ENCODE peak calls at places on chromosomes 1 and 21, in four cellular contexts. One of them, this sample, is unnamed.
A peak's percentile ranks its signal among the peaks of the same experiment; 100 is the strongest.

GRCh38 chr1:152965853-152966252 is 4.6 kb upstream of the SPRR4 start:
- DNase-seq in Calu3: no peak
- DNase-seq in activated CD8-positive, alpha-beta T cell treated with anti-CD3 and anti-CD28 coated beads, Interleukin-2, amount 10 ng/mL, durations not matched to agents 7 days and 5 days: no peak
- DNase-seq in brain pericyte: no peak
- DNase-seq in this sample: no peak

GRCh38 chr1:213369465-213369864 is 318.4 kb downstream of the RPS6KC1 start:
- DNase-seq in activated CD8-positive, alpha-beta T cell treated with anti-CD3 and anti-CD28 coated beads, Interleukin-2, amount 10 ng/mL, durations not matched to agents 7 days and 5 days: no peak
- DNase-seq in Calu3: no peak
- DNase-seq in brain pericyte: no peak
- DNase-seq in this sample: no peak

GRCh38 chr1:245939756-245940345 is 567.2 kb downstream of the SMYD3 start:
- DNase-seq in Calu3: no peak
- DNase-seq in brain pericyte: no peak
- DNase-seq in activated CD8-positive, alpha-beta T cell treated with anti-CD3 and anti-CD28 coated beads, Interleukin-2, amount 10 ng/mL, durations not matched to agents 7 days and 5 days: no peak
- DNase-seq in this sample: no peak

GRCh38 chr1:77966291-77966690 is 12.6 kb downstream of the FUBP1 start:
- DNase-seq in activated CD8-positive, alpha-beta T cell treated with anti-CD3 and anti-CD28 coated beads, Interleukin-2, amount 10 ng/mL, durations not matched to agents 7 days and 5 days: no peak
- DNase-seq in Calu3: no peak
- DNase-seq in brain pericyte: no peak
- DNase-seq in this sample: no peak

GRCh38 chr1:227944066-227944930 is 3.4 kb downstream of the WNT9A start:
- DNase-seq in activated CD8-positive, alpha-beta T cell treated with anti-CD3 and anti-CD28 coated beads, Interleukin-2, amount 10 ng/mL, durations not matched to agents 7 days and 5 days: no peak
- DNase-seq in Calu3: no peak
- DNase-seq in brain pericyte: no peak
- DNase-seq in this sample: no peak

GRCh38 chr1:167128261-167129227 is 34.7 kb downstream of the STYXL2 start:
- DNase-seq in Calu3: no peak
- DNase-seq in brain pericyte: no peak
- DNase-seq in activated CD8-positive, alpha-beta T cell treated with anti-CD3 and anti-CD28 coated beads, Interleukin-2, amount 10 ng/mL, durations not matched to agents 7 days and 5 days: no peak
- DNase-seq in this sample: no peak

GRCh38 chr1:48943393-48943792 is 166.7 kb upstream of the BEND5 start:
- DNase-seq in brain pericyte: no peak
- DNase-seq in activated CD8-positive, alpha-beta T cell treated with anti-CD3 and anti-CD28 coated beads, Interleukin-2, amount 10 ng/mL, durations not matched to agents 7 days and 5 days: no peak
- DNase-seq in Calu3: no peak
- DNase-seq in this sample: no peak

GRCh38 chr21:41634858-41635257 is 126.9 kb upstream of the TMPRSS2 start:
- DNase-seq in Calu3: peak; percentile 50
- DNase-seq in activated CD8-positive, alpha-beta T cell treated with anti-CD3 and anti-CD28 coated beads, Interleukin-2, amount 10 ng/mL, durations not matched to agents 7 days and 5 days: no peak
- DNase-seq in brain pericyte: no peak
- DNase-seq in this sample: no peak

GRCh38 chr21:38679531-38679930 is 126.2 kb upstream of the ETS2 start:
- DNase-seq in activated CD8-positive, alpha-beta T cell treated with anti-CD3 and anti-CD28 coated beads, Interleukin-2, amount 10 ng/mL, durations not matched to agents 7 days and 5 days: no peak
- DNase-seq in Calu3: no peak
- DNase-seq in brain pericyte: no peak
- DNase-seq in this sample: no peak

GRCh38 chr1:206116873-206117150 is 376 bp downstream of the AVPR1B start:
- DNase-seq in Calu3: no peak
- DNase-seq in activated CD8-positive, alpha-beta T cell treated with anti-CD3 and anti-CD28 coated beads, Interleukin-2, amount 10 ng/mL, durations not matched to agents 7 days and 5 days: no peak
- DNase-seq in brain pericyte: no peak
- DNase-seq in this sample: no peak

GRCh38 chr21:33987461-33987860 is 71.9 kb upstream of the ATP5PO start:
- DNase-seq in activated CD8-positive, alpha-beta T cell treated with anti-CD3 and anti-CD28 coated beads, Interleukin-2, amount 10 ng/mL, durations not matched to agents 7 days and 5 days: no peak
- DNase-seq in Calu3: no peak
- DNase-seq in brain pericyte: no peak
- DNase-seq in this sample: no peak

GRCh38 chr1:43293896-43294760 is 6.7 kb upstream of the TIE1 start:
- DNase-seq in brain pericyte: no peak
- DNase-seq in Calu3: no peak
- DNase-seq in activated CD8-positive, alpha-beta T cell treated with anti-CD3 and anti-CD28 coated beads, Interleukin-2, amount 10 ng/mL, durations not matched to agents 7 days and 5 days: no peak
- DNase-seq in this sample: no peak

GRCh38 chr1:20551945-20552727 is at the start of gene FAM43B:
- DNase-seq in Calu3: no peak
- DNase-seq in brain pericyte: no peak
- DNase-seq in activated CD8-positive, alpha-beta T cell treated with anti-CD3 and anti-CD28 coated beads, Interleukin-2, amount 10 ng/mL, durations not matched to agents 7 days and 5 days: peak; percentile 26
- DNase-seq in this sample: peak; percentile 95

GRCh38 chr1:66350001-66350547 is 183.9 kb upstream of the SGIP1 start:
- DNase-seq in activated CD8-positive, alpha-beta T cell treated with anti-CD3 and anti-CD28 coated beads, Interleukin-2, amount 10 ng/mL, durations not matched to agents 7 days and 5 days: peak; percentile 60
- DNase-seq in Calu3: no peak
- DNase-seq in brain pericyte: no peak
- DNase-seq in this sample: no peak

GRCh38 chr1:111161843-111162242 is 21.8 kb downstream of the CEPT1 start:
- DNase-seq in activated CD8-positive, alpha-beta T cell treated with anti-CD3 and anti-CD28 coated beads, Interleukin-2, amount 10 ng/mL, durations not matched to agents 7 days and 5 days: no peak
- DNase-seq in brain pericyte: no peak
- DNase-seq in Calu3: no peak
- DNase-seq in this sample: no peak

This sample was measured in HuH-7.5.